ENCODE peak calls at places on chromosomes 13 and 19, in ten cellular contexts. X is Peyer's patch, S is uterus, Q is thyroid gland, R is HepG2, I is heart left ventricle, E is K562, L is right lobe of liver, O is GM12878, F is lower leg skin. J is an unnamed sample.

GRCh38 chr13:78382481-78382880 is 220.9 kb downstream of the POU4F1 start:
- DNase-seq in X (no peak), S (no peak), Q (no peak), R (no peak), I (peak), E (no peak), L (no peak), O (no peak), F (no peak), J (no peak)

GRCh38 chr19:21023901-21024300 is 3.4 kb downstream of the ZNF430 start:
- DNase-seq in X (no peak), S (no peak), Q (no peak), R (no peak), I (no peak), E (no peak), L (no peak), O (no peak), F (no peak), J (no peak)

GRCh38 chr13:75689686-75690085 is 53.6 kb downstream of the LMO7 start:
- DNase-seq in X (no peak), S (no peak), Q (no peak), R (no peak), I (no peak), E (no peak), L (no peak), O (no peak), F (no peak), J (no peak)

GRCh38 chr13:98162935-98163334 is 14.1 kb downstream of the RNF113B start:
- DNase-seq in X (no peak), S (no peak), Q (no peak), R (no peak), I (no peak), E (no peak), L (no peak), O (no peak), F (no peak), J (no peak)

GRCh38 chr13:46377554-46377953 is 9.5 kb downstream of the RUBCNL start:
- DNase-seq in X (no peak), S (no peak), Q (no peak), R (no peak), I (no peak), E (no peak), L (no peak), O (no peak), F (no peak), J (no peak)

GRCh38 chr13:43054803-43055802 is 31.7 kb downstream of the DNAJC15 start:
- DNase-seq in X (no peak), S (peak), Q (peak), R (peak), I (peak), E (peak), L (no peak), O (no peak), F (no peak), J (peak)

GRCh38 chr13:99087954-99088491 is 110.2 kb upstream of the DOCK9 start:
- DNase-seq in X (peak), S (no peak), Q (peak), R (no peak), I (no peak), E (peak), L (no peak), O (no peak), F (no peak), J (no peak)

GRCh38 chr13:34730966-34731365 is 211.1 kb upstream of the NBEA start:
- DNase-seq in X (no peak), S (no peak), Q (peak), R (no peak), I (peak), E (no peak), L (no peak), O (no peak), F (no peak), J (no peak)

GRCh38 chr13:112545866-112546265 is 42.1 kb downstream of the TUBGCP3 start:
- DNase-seq in X (no peak), S (no peak), Q (no peak), R (no peak), I (no peak), E (no peak), L (no peak), O (no peak), F (no peak), J (peak)

GRCh38 chr13:75079226-75079625 is 402.7 kb downstream of the TBC1D4 start:
- DNase-seq in X (no peak), S (no peak), Q (no peak), R (no peak), I (no peak), E (no peak), L (no peak), O (no peak), F (no peak), J (no peak)

GRCh38 chr19:39607021-39607420 is 4.7 kb downstream of the LGALS13 start:
- DNase-seq in X (no peak), S (no peak), Q (no peak), R (no peak), I (no peak), E (no peak), L (no peak), O (no peak), F (no peak), J (no peak)

GRCh38 chr19:4587527-4587926 is 28.0 kb upstream of the SEMA6B start:
- DNase-seq in X (no peak), S (no peak), Q (no peak), R (no peak), I (no peak), E (no peak), L (no peak), O (no peak), F (no peak), J (no peak)

GRCh38 chr19:4591296-4591695 is 31.8 kb upstream of the SEMA6B start:
- DNase-seq in X (no peak), S (no peak), Q (no peak), R (no peak), I (no peak), E (no peak), L (no peak), O (no peak), F (no peak), J (no peak)

GRCh38 chr19:4589579-4590410 is 30.3 kb upstream of the SEMA6B start:
- DNase-seq in X (no peak), S (no peak), Q (no peak), R (peak), I (peak), E (peak), L (no peak), O (no peak), F (no peak), J (no peak)

GRCh38 chr19:4592445-4592844 is 33.0 kb upstream of the SEMA6B start:
- DNase-seq in X (no peak), S (no peak), Q (no peak), R (no peak), I (no peak), E (no peak), L (no peak), O (no peak), F (no peak), J (no peak)

DNA sequence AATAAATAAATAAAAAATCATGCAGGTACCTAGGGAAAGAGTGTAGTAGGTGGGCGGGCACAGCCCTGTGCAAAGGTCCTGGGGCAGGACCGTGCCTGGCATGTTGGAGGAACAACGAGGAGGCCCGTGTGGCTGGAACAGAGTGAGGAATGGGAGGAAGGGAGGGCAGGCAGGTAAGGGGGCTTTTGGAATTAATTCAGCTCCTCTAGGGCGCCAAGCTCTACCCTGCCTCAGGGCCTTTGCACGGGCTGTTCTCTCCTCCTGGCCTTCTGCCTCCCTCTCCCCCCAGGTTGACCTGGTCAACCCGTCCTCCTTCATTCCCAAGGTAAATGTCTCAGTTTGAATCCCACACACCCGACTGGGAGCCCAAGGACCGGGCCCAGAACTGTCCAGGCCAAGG is 31.1 kb upstream of the SEMA6B start:
- DNase-seq in X (no peak), S (no peak), Q (no peak), R (no peak), I (no peak), E (no peak), L (no peak), O (no peak), F (no peak), J (no peak)
- TF ChIP-seq POLR2A in X (no peak), S (no peak), Q (no peak), R (no peak), I (no peak), E (no peak), L (no peak), O (no peak), F (no peak), J (no peak)

GRCh38 chr19:796692-797527 is at the start of gene PTBP1:
- DNase-seq in X (peak), S (peak), Q (peak), R (peak), I (peak), E (peak), L (peak), O (peak), F (peak), J (peak)

GRCh38 chr19:798415-799075 is 1.3 kb downstream of the PTBP1 start:
- DNase-seq in X (peak), S (no peak), Q (no peak), R (peak), I (no peak), E (no peak), L (peak), O (no peak), F (no peak), J (no peak)

GRCh38 chr19:799076-799881 is 2.0 kb downstream of the PTBP1 start:
- DNase-seq in X (no peak), S (no peak), Q (peak), R (peak), I (no peak), E (peak), L (no peak), O (no peak), F (no peak), J (no peak)

GRCh38 chr19:795691-796581 is 1.3 kb upstream of the PTBP1 start:
- DNase-seq in X (no peak), S (peak), Q (no peak), R (no peak), I (no peak), E (no peak), L (no peak), O (no peak), F (no peak), J (no peak)

GRCh38 chr19:797528-798414 is 519 bp downstream of the PTBP1 start:
- DNase-seq in X (peak), S (peak), Q (peak), R (peak), I (peak), E (peak), L (peak), O (peak), F (peak), J (peak)
- TF ChIP-seq POLR2A in X (peak), S (no peak), Q (peak), R (no peak), I (no peak), E (no peak), L (peak), O (peak), F (no peak), J (peak)

DNA sequence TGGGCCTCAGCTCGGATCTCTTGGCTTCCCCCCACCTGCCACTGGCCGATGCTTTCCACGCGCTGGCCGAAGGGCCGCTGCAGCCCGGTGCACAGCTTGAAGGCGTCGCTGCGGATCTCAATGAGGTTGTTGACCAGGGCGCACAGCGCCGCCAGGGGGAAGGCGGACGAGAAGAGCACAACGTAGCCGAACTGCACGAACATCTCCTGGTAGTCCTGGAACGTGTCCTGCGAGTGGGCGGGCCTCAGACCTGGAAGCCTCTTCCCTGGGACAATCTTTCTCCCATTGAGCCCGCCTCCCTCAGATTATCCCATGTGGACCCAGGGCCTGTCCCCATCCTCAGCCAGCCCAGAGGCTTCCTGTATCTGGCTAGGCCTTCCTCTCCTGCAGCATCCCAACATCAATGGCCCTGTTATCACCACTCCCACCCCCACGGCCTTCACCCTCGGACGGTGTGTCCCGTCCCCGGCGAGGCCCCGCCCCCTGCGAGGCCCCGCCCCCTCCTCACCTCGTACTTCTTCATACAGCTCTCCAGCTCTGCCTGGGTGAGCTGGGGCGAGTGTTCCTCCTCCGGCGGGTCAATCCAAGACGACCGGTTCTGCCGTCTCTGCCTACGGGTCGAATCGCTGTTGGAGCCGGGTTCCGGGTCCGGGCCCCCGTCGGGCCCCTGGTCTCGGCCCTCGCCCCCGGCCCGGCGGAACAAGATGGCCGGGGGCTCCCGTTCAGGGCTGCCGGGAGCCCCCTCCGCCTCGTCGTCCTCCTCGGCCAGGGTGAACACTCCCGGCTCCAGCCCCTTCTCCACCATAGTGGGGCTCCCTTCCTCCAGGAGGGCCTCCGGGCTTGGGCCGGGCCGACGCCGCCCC is 6.8 kb downstream of the ANO8 start:
- DNase-seq in X (peak), S (peak), Q (peak), R (peak), I (no peak), E (peak), L (no peak), O (no peak), F (peak), J (no peak)
- TF ChIP-seq POLR2A in X (peak), S (no peak), Q (peak), R (no peak), I (no peak), E (peak), L (no peak), O (peak), F (no peak), J (no peak)

DNA sequence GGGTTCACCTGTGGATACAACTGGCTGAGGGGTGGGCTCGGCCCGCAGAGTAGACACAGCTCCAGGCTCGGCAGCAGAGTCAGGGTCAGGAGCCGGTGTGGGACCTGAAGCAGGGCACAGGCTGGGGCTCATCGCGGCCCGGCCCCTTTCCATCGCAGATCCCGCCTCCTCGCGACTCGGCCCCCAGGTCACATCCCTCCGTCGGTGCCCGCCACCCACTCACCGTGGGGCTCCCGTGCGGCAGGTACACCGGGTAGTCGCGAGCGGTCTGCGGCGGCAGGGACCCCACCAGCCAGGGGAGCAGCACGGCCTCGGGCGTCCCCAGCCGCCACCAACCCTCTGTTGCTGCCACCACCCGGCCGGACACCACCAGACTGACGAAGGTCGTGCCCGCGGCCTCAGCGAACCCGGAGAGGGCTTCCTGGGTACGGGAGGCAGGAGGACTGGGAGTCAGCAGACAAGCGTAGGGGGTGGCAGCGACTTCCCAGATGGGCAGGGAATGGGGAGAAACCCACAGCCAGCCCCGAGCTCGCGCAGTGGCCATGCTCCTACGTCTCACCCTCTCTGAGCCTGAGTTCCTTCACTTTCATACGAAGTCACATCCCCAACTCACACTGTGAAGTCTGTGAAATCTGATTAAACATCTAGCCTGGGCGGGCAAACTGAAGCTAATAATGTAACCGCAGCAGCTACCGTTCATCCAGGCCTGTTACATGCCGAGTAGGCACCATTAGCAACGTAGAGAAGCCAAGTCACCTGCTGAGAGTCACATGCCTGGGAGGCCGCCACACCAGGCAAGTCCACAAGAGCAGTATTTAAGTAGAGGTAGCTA is 3.7 kb downstream of the FUZ start:
- DNase-seq in X (no peak), S (no peak), Q (peak), R (peak), I (peak), E (no peak), L (peak), O (no peak), F (peak), J (no peak)
- TF ChIP-seq POLR2A in X (no peak), S (no peak), Q (no peak), R (no peak), I (no peak), E (no peak), L (peak), O (peak), F (no peak), J (no peak)

DNA sequence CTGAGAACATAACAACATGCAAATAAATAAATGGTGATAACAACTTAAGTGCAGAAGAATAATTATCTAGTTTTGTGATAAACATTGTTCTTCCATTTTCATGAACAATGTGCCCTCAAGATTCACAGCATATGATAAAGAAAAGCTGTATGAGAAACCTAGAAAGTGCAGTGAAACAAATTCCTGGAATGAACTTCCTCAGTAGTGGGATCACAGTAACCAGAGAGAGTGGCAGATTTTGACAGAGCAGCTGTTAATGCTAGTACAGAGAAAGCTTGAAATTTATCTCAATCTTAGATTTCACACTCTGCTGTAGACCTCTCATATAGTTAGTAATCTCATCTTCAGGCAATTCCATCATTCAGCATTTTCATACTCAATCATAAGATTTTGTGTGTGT is 664.9 kb downstream of the PCDH9 start:
- DNase-seq in X (no peak), S (no peak), Q (no peak), R (no peak), I (no peak), E (no peak), L (no peak), O (no peak), F (no peak), J (no peak)
- TF ChIP-seq POLR2A in X (no peak), S (no peak), Q (no peak), R (no peak), I (no peak), E (no peak), L (no peak), O (no peak), F (no peak), J (no peak)

GRCh38 chr19:47331931-47332547 is at the start of gene C5AR2:
- DNase-seq in X (no peak), S (no peak), Q (no peak), R (no peak), I (no peak), E (no peak), L (no peak), O (no peak), F (peak), J (no peak)

GRCh38 chr19:47331490-47331889 is 485 bp upstream of the C5AR2 start:
- DNase-seq in X (no peak), S (no peak), Q (no peak), R (no peak), I (no peak), E (no peak), L (no peak), O (no peak), F (no peak), J (no peak)

GRCh38 chr19:47324502-47324901 is 7.5 kb upstream of the C5AR2 start:
- DNase-seq in X (no peak), S (no peak), Q (peak), R (no peak), I (peak), E (no peak), L (peak), O (no peak), F (peak), J (no peak)

DNA sequence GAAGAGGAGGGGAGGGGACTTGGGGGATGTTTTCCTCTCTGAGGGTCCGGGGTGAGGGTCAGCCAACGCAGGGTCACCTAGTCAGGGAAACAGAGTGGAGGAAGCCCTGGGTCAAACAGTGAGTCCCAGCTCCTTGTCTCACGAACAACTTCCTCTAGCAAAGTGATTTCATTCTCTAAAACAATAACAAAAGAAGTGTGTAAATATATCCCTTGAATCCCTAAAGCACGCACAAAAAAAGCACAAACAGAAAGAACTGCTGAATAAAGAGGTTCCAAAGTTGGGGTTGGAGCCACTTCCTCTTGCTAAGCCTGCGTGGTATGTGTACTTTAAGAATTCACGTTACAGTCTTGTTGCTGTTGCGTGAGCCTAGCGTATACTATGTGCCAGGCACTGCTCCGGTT is 1.5 kb upstream of the C5AR2 start:
- DNase-seq in X (no peak), S (no peak), Q (no peak), R (no peak), I (no peak), E (no peak), L (no peak), O (no peak), F (peak), J (no peak)
- TF ChIP-seq POLR2A in X (no peak), S (no peak), Q (no peak), R (no peak), I (no peak), E (no peak), L (peak), O (no peak), F (no peak), J (no peak)

DNA sequence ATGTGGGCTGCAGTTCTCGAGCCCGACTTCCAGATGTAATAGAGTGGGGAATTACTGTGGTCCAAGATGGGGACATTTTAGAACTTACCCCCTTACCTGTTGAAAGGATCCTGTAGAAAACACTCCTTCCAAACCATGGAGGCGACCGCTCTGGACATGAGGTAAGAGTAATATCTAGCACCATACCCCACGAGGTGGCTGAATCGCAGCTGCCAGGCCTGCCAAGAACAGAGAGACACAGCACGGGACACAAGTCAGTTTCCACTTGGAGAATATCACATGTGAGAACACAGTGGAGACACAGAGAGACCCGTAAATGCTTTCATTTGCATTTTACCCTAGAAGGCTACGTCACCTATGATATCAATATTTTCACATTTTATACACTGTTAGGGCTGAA is 129.2 kb downstream of the MIPEP start:
- DNase-seq in X (no peak), S (no peak), Q (no peak), R (no peak), I (no peak), E (no peak), L (no peak), O (no peak), F (no peak), J (no peak)
- TF ChIP-seq POLR2A in X (no peak), S (no peak), Q (no peak), R (no peak), I (no peak), E (no peak), L (no peak), O (no peak), F (no peak), J (no peak)

J was measured in H54.